ENCODE peak calls at places on chromosomes 6 and 20, in five cellular contexts. W is stomach; M is CD4-positive, alpha-beta memory T cell; S is neuronal stem cell; D is left ventricle myocardium inferior. C is an unnamed sample.

GRCh38 chr6:159700970-159701369 is 7.9 kb upstream of the SOD2 start:
- DNase-seq in W (no peak), M (no peak), S (no peak), D (no peak), C (no peak)

GRCh38 chr6:18186033-18186432 is 30.8 kb downstream of the KDM1B start:
- DNase-seq in W (no peak), M (no peak), S (no peak), D (no peak), C (no peak)

GRCh38 chr6:119333707-119334295 is 15.8 kb downstream of the MAN1A1 start:
- DNase-seq in W (no peak), M (peak; percentile 29), S (no peak), D (no peak), C (no peak)

GRCh38 chr6:87115402-87116135 is 20.7 kb upstream of the CGA start:
- DNase-seq in W (no peak), M (no peak), S (no peak), D (no peak), C (no peak)

GRCh38 chr6:104184036-104184435 is 675.7 kb downstream of the HACE1 start:
- DNase-seq in W (no peak), M (no peak), S (no peak), D (no peak), C (no peak)

GRCh38 chr6:139765825-139766285 is 391.4 kb upstream of the CITED2 start:
- DNase-seq in W (no peak), M (no peak), S (no peak), D (no peak), C (no peak)

GRCh38 chr20:21702553-21703467 is 2.7 kb upstream of the PAX1 start:
- DNase-seq in W (no peak), M (no peak), S (peak; percentile 86), D (peak; percentile 43), C (peak; percentile 84)

GRCh38 chr6:79604583-79605037 is 26.5 kb upstream of the SH3BGRL2 start:
- DNase-seq in W (no peak), M (no peak), S (no peak), D (no peak), C (no peak)

GRCh38 chr6:29847871-29848630 is 20.4 kb downstream of the HLA-G start:
- DNase-seq in W (peak; percentile 88), M (peak; percentile 83), S (peak; percentile 67), D (peak; percentile 79), C (peak; percentile 84)

GRCh38 chr20:32549842-32550241 is 35.3 kb downstream of the NOL4L start:
- DNase-seq in W (no peak), M (no peak), S (no peak), D (no peak), C (no peak)
- H3K4me1 ChIP-seq in W (no peaks in the 10 kb centered on the region), M (peaks cover 57% of the 10 kb centered on the region), S (peaks cover 5% of the 10 kb centered on the region), D (no peaks in the 10 kb centered on the region), C (no peaks in the 10 kb centered on the region)

DNA sequence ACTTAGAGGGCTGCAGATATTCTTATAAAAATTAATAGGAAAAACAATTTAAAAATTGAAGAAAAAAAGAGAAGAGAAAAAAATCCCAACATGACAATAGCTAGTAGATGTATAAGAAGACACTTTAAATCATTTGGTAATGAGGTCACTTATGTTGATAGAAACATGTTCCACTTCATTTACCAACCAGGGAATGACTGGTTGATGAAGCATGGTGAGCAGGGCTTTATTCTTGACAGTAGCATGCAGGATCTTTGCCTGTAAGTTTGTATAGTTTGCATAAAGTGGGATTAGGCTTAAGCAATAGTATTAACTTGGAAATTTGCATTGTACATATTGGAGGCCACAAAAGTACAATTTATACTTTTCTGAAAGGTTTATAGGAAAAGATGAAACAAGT is 67.1 kb downstream of the NOX3 start:
- DNase-seq in W (no peak), M (no peak), S (no peak), D (no peak), C (no peak)
- H3K9me3 ChIP-seq in W (no peaks in the 10 kb centered on the region), M (no peaks in the 10 kb centered on the region), S (no peaks in the 10 kb centered on the region), D (peaks cover 10% of the 10 kb centered on the region), C (no peaks in the 10 kb centered on the region)

DNA sequence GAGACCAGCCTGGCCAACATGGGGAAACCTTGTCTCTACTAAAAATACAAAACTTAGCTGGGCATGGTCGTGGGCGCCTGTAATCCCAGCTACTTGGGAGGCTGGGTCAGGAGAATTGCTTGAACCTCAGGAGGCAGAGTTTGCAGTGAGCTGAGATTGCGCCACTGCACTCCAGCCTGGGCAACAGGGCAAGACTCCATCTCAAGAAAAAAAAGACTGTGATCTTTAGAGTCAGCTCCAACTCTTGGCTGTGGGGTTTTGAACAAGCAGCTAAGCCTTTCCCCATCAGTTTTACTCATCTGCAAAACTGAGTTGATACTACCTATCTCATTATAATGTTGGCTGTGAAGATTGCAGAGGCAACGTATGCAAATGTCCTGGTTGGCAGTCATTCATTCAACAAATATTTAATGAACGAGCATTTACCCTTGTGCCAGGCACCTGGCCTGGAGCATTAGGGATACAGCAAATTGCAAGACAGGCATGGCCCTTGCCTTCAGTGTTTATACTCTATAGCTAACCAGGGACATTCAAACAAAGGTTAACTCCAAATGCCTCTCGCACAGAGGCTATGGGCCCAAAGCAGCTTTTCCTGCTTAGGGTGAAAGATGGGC is 37.9 kb downstream of the ILRUN start:
- DNase-seq in W (peak; percentile 62), M (no peak), S (no peak), D (no peak), C (no peak)
- H3K4me3 ChIP-seq in W (no peak overlapping the region), M (no peak overlapping the region), S (no peak overlapping the region), D (no peak overlapping the region), C (no peak overlapping the region)

GRCh38 chr6:111861321-111861938 is 11.8 kb downstream of the FYN start:
- DNase-seq in W (no peak), M (no peak), S (no peak), D (no peak), C (no peak)
- H3K4me1 ChIP-seq in W (peaks cover 78% of the 10 kb centered on the region), M (peaks cover 100% of the 10 kb centered on the region), S (peaks cover 30% of the 10 kb centered on the region), D (peaks cover 86% of the 10 kb centered on the region), C (no peaks in the 10 kb centered on the region)

GRCh38 chr20:59683181-59683580 is 78.8 kb downstream of the PHACTR3 start:
- DNase-seq in W (no peak), M (no peak), S (no peak), D (no peak), C (no peak)

GRCh38 chr20:59680852-59681251 is 76.5 kb downstream of the PHACTR3 start:
- DNase-seq in W (no peak), M (no peak), S (no peak), D (no peak), C (no peak)

GRCh38 chr20:59680148-59680650 is 75.9 kb downstream of the PHACTR3 start:
- DNase-seq in W (no peak), M (no peak), S (no peak), D (no peak), C (no peak)

GRCh38 chr20:59684685-59685212 is 80.4 kb downstream of the PHACTR3 start:
- DNase-seq in W (no peak), M (no peak), S (no peak), D (no peak), C (no peak)

DNA sequence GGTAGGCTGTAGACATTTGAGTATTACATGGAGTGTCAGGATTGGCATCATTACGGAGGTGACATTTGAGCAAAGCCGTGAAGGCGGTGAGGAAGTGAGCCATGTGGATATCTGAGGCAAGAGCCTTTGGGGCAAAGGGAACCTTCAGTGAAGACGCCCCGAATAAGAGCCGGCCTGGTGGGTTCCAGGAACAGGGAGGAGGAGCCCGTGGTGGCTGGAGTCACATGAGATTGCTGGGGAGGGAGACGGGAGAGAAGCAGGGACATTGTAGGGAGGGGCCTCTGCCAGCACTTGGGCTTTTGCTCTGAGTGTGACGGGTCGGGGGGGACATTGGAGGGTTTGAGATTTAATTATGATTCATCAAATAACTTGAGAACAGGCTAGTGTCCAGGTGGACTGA is 78.3 kb downstream of the PHACTR3 start:
- DNase-seq in W (no peak), M (no peak), S (no peak), D (no peak), C (no peak)
- H3K9me3 ChIP-seq in W (no peaks in the 10 kb centered on the region), M (no peaks in the 10 kb centered on the region), S (no peaks in the 10 kb centered on the region), D (no peaks in the 10 kb centered on the region), C (peaks cover 1% of the 10 kb centered on the region)

GRCh38 chr6:16706029-16706428 is 55.2 kb downstream of the ATXN1 start:
- DNase-seq in W (no peak), M (no peak), S (no peak), D (no peak), C (no peak)

GRCh38 chr6:16707101-16707783 is 54.0 kb downstream of the ATXN1 start:
- DNase-seq in W (no peak), M (no peak), S (no peak), D (no peak), C (no peak)

GRCh38 chr6:16700202-16700997 is 60.9 kb downstream of the ATXN1 start:
- DNase-seq in W (no peak), M (peak; percentile 62), S (no peak), D (no peak), C (no peak)

GRCh38 chr6:16705403-16705993 is 55.8 kb downstream of the ATXN1 start:
- DNase-seq in W (no peak), M (no peak), S (no peak), D (no peak), C (no peak)

DNA sequence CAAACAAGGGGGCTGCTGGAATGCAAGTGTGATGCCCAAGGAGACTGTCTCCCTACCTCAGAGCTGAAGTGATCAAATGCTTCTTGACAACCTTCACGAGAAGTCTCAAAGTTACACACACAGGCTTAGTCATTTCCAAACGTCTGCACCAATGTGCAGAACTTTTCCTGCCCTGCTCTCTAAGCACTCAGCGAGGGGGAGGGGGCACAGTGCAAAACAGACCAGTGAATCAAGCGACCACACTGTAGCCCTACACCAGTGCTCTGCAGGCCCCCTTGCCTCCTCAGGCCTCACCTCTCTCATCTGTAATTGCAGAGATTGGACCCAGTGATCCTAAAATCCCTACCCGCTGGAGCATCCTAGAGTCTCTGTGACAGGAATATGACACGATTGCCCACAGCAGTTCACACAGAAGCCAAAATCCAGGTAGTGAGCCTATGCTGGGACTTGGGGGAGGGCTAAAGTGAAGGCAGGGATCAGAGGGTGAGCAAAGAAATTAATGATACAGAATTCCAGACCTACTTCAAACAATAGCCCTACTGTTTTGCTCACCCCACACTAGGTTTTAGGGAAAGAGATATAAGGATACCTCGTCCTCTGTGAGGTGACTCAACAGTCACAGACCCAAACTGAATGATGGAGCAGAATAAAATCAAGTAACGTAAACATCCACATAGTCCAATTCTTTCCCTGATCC is 56.4 kb downstream of the ATXN1 start:
- DNase-seq in W (no peak), M (no peak), S (no peak), D (no peak), C (no peak)
- H3K4me3 ChIP-seq in W (no peak overlapping the region), M (peak overlapping the region; percentile 42), S (no peak overlapping the region), D (peak overlapping the region; percentile 44), C (peak overlapping the region; percentile 68)

GRCh38 chr6:156185113-156185512 is 592.1 kb upstream of the ARID1B start:
- DNase-seq in W (no peak), M (no peak), S (no peak), D (no peak), C (no peak)
- H3K4me1 ChIP-seq in W (peaks cover 4% of the 10 kb centered on the region), M (peaks cover 4% of the 10 kb centered on the region), S (peaks cover 5% of the 10 kb centered on the region), D (peaks cover 8% of the 10 kb centered on the region), C (no peaks in the 10 kb centered on the region)

C was measured in aorta.